ENCODE peak calls at places on chromosomes 3 and 15, in seven cellular contexts. L is small intestine; C is neural progenitor cell; N is CD8-positive, alpha-beta T cell; J is cardiac muscle cell; D is psoas muscle; Q is transverse colon. V is an unnamed sample.

GRCh38 chr15:31483053-31483923 is 156.7 kb downstream of the KLF13 start:
- DNase-seq in L (peak; percentile 25), C (no peak), N (peak; percentile 46), J (peak; percentile 39), D (no peak), Q (no peak), V (no peak)

GRCh38 chr3:98732239-98733054 is 30.7 kb upstream of the ST3GAL6 start:
- DNase-seq in L (peak; percentile 12), C (peak; percentile 80), N (no peak), J (peak; percentile 49), D (peak; percentile 46), Q (peak; percentile 23), V (peak; percentile 63)

GRCh38 chr3:54755746-54756145 is 172.1 kb downstream of the LRTM1 start:
- DNase-seq in L (no peak), C (no peak), N (no peak), J (no peak), D (no peak), Q (no peak), V (no peak)

GRCh38 chr3:100401674-100402036 is 316 bp downstream of the LNP1 start:
- DNase-seq in L (no peak), C (peak; percentile 72), N (peak; percentile 54), J (peak; percentile 69), D (peak; percentile 22), Q (peak; percentile 29), V (peak; percentile 51)

GRCh38 chr15:35514759-35515158 is 31.2 kb downstream of the DPH6 start:
- DNase-seq in L (no peak), C (no peak), N (no peak), J (peak; percentile 14), D (no peak), Q (no peak), V (no peak)

GRCh38 chr15:27046891-27047290 is 75.9 kb downstream of the GABRG3 start:
- DNase-seq in L (no peak), C (no peak), N (no peak), J (peak; percentile 29), D (no peak), Q (no peak), V (no peak)

GRCh38 chr3:102259636-102260035 is 175.2 kb upstream of the ZPLD1 start:
- DNase-seq in L (no peak), C (no peak), N (no peak), J (no peak), D (no peak), Q (no peak), V (no peak)

GRCh38 chr3:135083756-135084155 is 288.7 kb downstream of the EPHB1 start:
- DNase-seq in L (no peak), C (no peak), N (no peak), J (no peak), D (no peak), Q (no peak), V (no peak)

GRCh38 chr3:195904364-195904763 is 4.0 kb downstream of the TNK2 start:
- DNase-seq in L (no peak), C (no peak), N (no peak), J (no peak), D (no peak), Q (no peak), V (no peak)

GRCh38 chr3:181264491-181264890 is 275.0 kb upstream of the DNAJC19 start:
- DNase-seq in L (no peak), C (no peak), N (no peak), J (no peak), D (no peak), Q (no peak), V (no peak)

GRCh38 chr3:19644405-19644804 is 289.6 kb downstream of the EFHB start:
- DNase-seq in L (no peak), C (no peak), N (no peak), J (no peak), D (no peak), Q (no peak), V (no peak)

GRCh38 chr15:34716111-34716510 is 38.7 kb downstream of the GJD2 start:
- DNase-seq in L (no peak), C (no peak), N (no peak), J (no peak), D (peak; percentile 20), Q (no peak), V (no peak)

GRCh38 chr15:35450492-35450891 is 95.5 kb downstream of the DPH6 start:
- DNase-seq in L (no peak), C (no peak), N (no peak), J (peak; percentile 32), D (no peak), Q (no peak), V (no peak)

GRCh38 chr15:57861039-57861638 is 154.6 kb downstream of the POLR2M start:
- DNase-seq in L (peak; percentile 79), C (peak; percentile 51), N (peak; percentile 17), J (peak; percentile 83), D (no peak), Q (no peak), V (peak; percentile 73)

GRCh38 chr15:60526127-60526616 is 47.2 kb upstream of the ICE2 start:
- DNase-seq in L (peak; percentile 25), C (no peak), N (no peak), J (no peak), D (peak; percentile 36), Q (no peak), V (no peak)

GRCh38 chr3:125006190-125006855 is 49.5 kb downstream of the HEG1 start:
- DNase-seq in L (no peak), C (peak; percentile 52), N (no peak), J (no peak), D (no peak), Q (no peak), V (no peak)

GRCh38 chr3:178494376-178494775 is 41.9 kb upstream of the KCNMB2 start:
- DNase-seq in L (no peak), C (no peak), N (no peak), J (no peak), D (no peak), Q (no peak), V (no peak)

GRCh38 chr15:27127834-27128570 is 157.0 kb downstream of the GABRG3 start:
- DNase-seq in L (no peak), C (no peak), N (no peak), J (no peak), D (no peak), Q (no peak), V (no peak)

GRCh38 chr3:168096210-168096795 is 579 bp upstream of the GOLIM4 start:
- DNase-seq in L (peak; percentile 75), C (peak; percentile 67), N (no peak), J (peak; percentile 90), D (peak; percentile 61), Q (peak; percentile 62), V (peak; percentile 84)

GRCh38 chr3:175591375-175591774 is 732.2 kb downstream of the NAALADL2 start:
- DNase-seq in L (no peak), C (no peak), N (no peak), J (no peak), D (no peak), Q (no peak), V (no peak)

GRCh38 chr3:163587342-163587741 is 1491.0 kb downstream of the SI start:
- DNase-seq in L (no peak), C (no peak), N (no peak), J (no peak), D (no peak), Q (no peak), V (no peak)

GRCh38 chr3:141427764-141428163 is 59.1 kb upstream of the RASA2 start:
- DNase-seq in L (no peak), C (no peak), N (no peak), J (no peak), D (no peak), Q (no peak), V (no peak)

GRCh38 chr3:59872121-59872520 is 822.3 kb upstream of the CFAP20DC start:
- DNase-seq in L (no peak), C (no peak), N (no peak), J (no peak), D (no peak), Q (no peak), V (no peak)

GRCh38 chr15:78210349-78210717 is 24.0 kb downstream of the ACSBG1 start:
- DNase-seq in L (peak; percentile 51), C (no peak), N (no peak), J (no peak), D (no peak), Q (no peak), V (no peak)
- H3K27ac ChIP-seq in L (peak overlapping the region; percentile 12), C (no peak overlapping the region), N (no peak overlapping the region), J (peak overlapping the region; percentile 3), D (peak overlapping the region; percentile 47), Q (peak overlapping the region; percentile 41), V (peak overlapping the region; percentile 57)

GRCh38 chr3:13879946-13880810 is at the start of gene WNT7A:
- DNase-seq in L (no peak), C (peak; percentile 82), N (peak; percentile 61), J (peak; percentile 15), D (no peak), Q (no peak), V (peak; percentile 78)
- H3K27me3 ChIP-seq in L (peaks cover 37% of the 10 kb centered on the region), C (peaks cover 100% of the 10 kb centered on the region), N (no peaks in the 10 kb centered on the region), J (peaks cover 100% of the 10 kb centered on the region), D (no peaks in the 10 kb centered on the region), Q (peaks cover 85% of the 10 kb centered on the region), V (peaks cover 98% of the 10 kb centered on the region)

GRCh38 chr3:13378155-13378554 is 42.0 kb downstream of the NUP210 start:
- DNase-seq in L (no peak), C (no peak), N (no peak), J (peak; percentile 11), D (no peak), Q (no peak), V (no peak)

GRCh38 chr3:13379191-13379830 is 40.8 kb downstream of the NUP210 start:
- DNase-seq in L (no peak), C (no peak), N (no peak), J (peak; percentile 73), D (peak; percentile 38), Q (no peak), V (peak; percentile 60)

GRCh38 chr3:13385373-13385965 is 34.7 kb downstream of the NUP210 start:
- DNase-seq in L (no peak), C (no peak), N (no peak), J (no peak), D (no peak), Q (no peak), V (no peak)

GRCh38 chr3:13377021-13377420 is 43.1 kb downstream of the NUP210 start:
- DNase-seq in L (no peak), C (no peak), N (no peak), J (no peak), D (no peak), Q (no peak), V (no peak)

DNA sequence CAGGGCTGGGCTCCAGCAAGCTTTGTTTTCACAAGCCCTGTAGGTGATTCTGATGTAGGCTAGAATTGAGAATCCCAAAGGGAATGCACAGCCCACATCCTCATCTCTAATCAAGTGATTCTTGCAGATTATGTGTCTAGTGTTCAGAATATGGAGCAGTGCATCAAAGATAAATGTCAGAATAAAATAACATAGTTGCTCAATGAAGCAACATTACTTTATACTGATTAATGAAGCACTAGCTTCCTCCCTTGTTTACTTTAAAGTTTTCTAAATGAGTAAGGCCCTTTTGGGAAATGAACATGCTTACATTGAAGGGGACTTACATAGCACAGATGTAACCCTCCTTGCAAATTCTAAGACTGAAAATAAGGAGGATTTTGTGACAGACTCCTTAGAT is 39.1 kb downstream of the NUP210 start:
- DNase-seq in L (no peak), C (no peak), N (no peak), J (no peak), D (no peak), Q (no peak), V (no peak)
- H3K27ac ChIP-seq in L (no peak overlapping the region), C (no peak overlapping the region), N (no peak overlapping the region), J (no peak overlapping the region), D (no peak overlapping the region), Q (no peak overlapping the region), V (no peak overlapping the region)

DNA sequence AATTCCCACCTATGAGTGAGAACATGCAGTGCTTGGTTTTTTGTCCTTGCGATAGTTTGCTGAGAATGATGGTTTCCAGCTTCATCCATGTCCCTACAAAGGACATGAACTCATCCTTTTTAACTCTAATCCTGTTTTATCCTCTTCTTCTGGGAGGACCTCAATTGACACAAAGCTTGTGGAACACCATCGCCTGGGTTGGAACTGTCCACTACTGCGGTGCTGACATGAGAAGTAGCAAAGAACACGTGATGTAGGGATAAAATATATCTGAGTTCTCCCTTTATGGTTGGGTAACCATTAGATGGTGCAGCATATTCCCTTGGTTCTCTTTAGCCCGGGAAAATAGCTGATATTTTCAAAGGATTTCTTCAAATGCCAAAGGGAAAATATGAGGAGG is 105.3 kb upstream of the TOPAZ1 start:
- DNase-seq in L (no peak), C (peak; percentile 43), N (no peak), J (peak; percentile 9), D (no peak), Q (no peak), V (peak; percentile 41)
- H3K27me3 ChIP-seq in L (no peaks in the 10 kb centered on the region), C (no peaks in the 10 kb centered on the region), N (no peaks in the 10 kb centered on the region), J (peaks cover 43% of the 10 kb centered on the region), D (no peaks in the 10 kb centered on the region), Q (no peaks in the 10 kb centered on the region), V (peaks cover 10% of the 10 kb centered on the region)

V was measured in hepatocyte.